ENCODE peak calls at places on chromosomes 16 and 17, in nine cellular contexts. Q is endothelial cell, C is tibial nerve, V is mucosa of descending colon, W is HL-60, H is AG09309, Y is fibroblast of lung, I is osteocyte, G is dorsolateral prefrontal cortex. F is an unnamed sample.

GRCh38 chr16:73152731-73153130 is 104.8 kb upstream of the ZFHX3 start:
- DNase-seq in Y (peak; percentile 37), H (no peak), I (no peak), G (no peak), Q (peak; percentile 46), C (no peak), V (no peak), W (no peak), F (no peak)

GRCh38 chr16:64150193-64150592 is 971.7 kb downstream of the CDH11 start:
- DNase-seq in I (no peak), G (no peak), Q (no peak), C (no peak), W (no peak), H (no peak), Y (peak; percentile 29), V (no peak), F (no peak)

GRCh38 chr17:20944014-20944905 is 98.6 kb downstream of the USP22 start:
- DNase-seq in G (no peak), W (no peak), I (no peak), Y (no peak), C (no peak), V (peak; percentile 62), Q (peak; percentile 24), H (no peak), F (no peak)

GRCh38 chr17:19357351-19358140 is 5.0 kb downstream of the B9D1 start:
- DNase-seq in I (no peak), V (peak; percentile 33), Y (no peak), Q (no peak), H (no peak), G (peak; percentile 21), C (no peak), W (no peak), F (no peak)

GRCh38 chr17:17151962-17152361 is 54.2 kb downstream of the PLD6 start:
- DNase-seq in Q (no peak), Y (peak; percentile 96), I (peak; percentile 90), C (peak; percentile 75), G (peak; percentile 83), W (no peak), V (peak; percentile 79), H (peak; percentile 88), F (no peak)

GRCh38 chr17:79042421-79043190 is 18.6 kb downstream of the C1QTNF1 start:
- DNase-seq in V (peak; percentile 82), I (no peak), Y (no peak), Q (peak; percentile 72), W (peak; percentile 64), C (peak; percentile 50), G (peak; percentile 60), H (no peak), F (no peak)

GRCh38 chr16:2845116-2845515 is 12.9 kb downstream of the PRSS22 start:
- DNase-seq in V (no peak), C (no peak), W (no peak), Q (no peak), I (no peak), Y (no peak), H (no peak), G (no peak), F (no peak)

GRCh38 chr16:19505600-19506303 is 16.1 kb downstream of the GDE1 start:
- DNase-seq in Y (peak; percentile 80), I (no peak), C (no peak), V (no peak), H (no peak), G (no peak), Q (no peak), W (no peak), F (no peak)

GRCh38 chr17:33776903-33777302 is 478.2 kb upstream of the CCL2 start:
- DNase-seq in Y (no peak), I (no peak), V (no peak), C (no peak), H (no peak), Q (no peak), G (no peak), W (no peak), F (no peak)

GRCh38 chr17:33778505-33779398 is 476.3 kb upstream of the CCL2 start:
- DNase-seq in H (peak; percentile 5), Q (peak; percentile 58), C (peak; percentile 26), V (no peak), W (peak; percentile 43), I (no peak), G (peak; percentile 58), Y (peak; percentile 45), F (peak; percentile 31)

GRCh38 chr17:33777674-33778073 is 477.4 kb upstream of the CCL2 start:
- DNase-seq in V (no peak), W (no peak), Y (no peak), H (no peak), C (no peak), I (no peak), Q (no peak), G (no peak), F (no peak)

GRCh38 chr17:33785281-33785680 is 469.8 kb upstream of the CCL2 start:
- DNase-seq in C (no peak), W (no peak), Y (no peak), G (no peak), I (no peak), V (no peak), H (no peak), Q (no peak), F (no peak)

DNA sequence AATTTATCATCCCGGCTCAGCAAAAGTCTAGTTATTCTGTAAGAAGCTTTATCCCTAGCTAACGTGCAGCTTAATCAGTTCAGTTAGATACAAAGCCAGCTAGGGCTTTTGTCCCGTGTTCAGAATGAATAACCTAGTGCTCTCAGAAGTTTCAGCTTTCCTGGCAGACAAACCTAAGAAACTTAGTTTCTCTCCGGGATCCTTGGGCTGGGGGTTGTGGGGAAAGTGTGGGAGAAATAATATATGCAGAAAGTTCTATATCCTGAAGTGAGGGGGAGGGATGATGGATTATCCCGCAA is 475.7 kb upstream of the CCL2 start:
- DNase-seq in W (no peak), C (no peak), I (no peak), Q (no peak), G (no peak), H (no peak), V (no peak), Y (no peak), F (no peak)
- TF ChIP-seq CTCF in W (no peak), C (no peak), I (no peak), Q (peak; percentile 20), G (no peak), H (no peak), V (no peak), Y (no peak), F (peak; percentile 40)

GRCh38 chr17:62717589-62718342 is 90.3 kb downstream of the MRC2 start:
- DNase-seq in Q (no peak), H (no peak), C (no peak), G (no peak), W (no peak), Y (no peak), I (no peak), V (no peak), F (no peak)

GRCh38 chr17:62718420-62718819 is 89.7 kb downstream of the MARCHF10 start:
- DNase-seq in Q (no peak), G (no peak), I (no peak), V (no peak), W (no peak), H (no peak), C (no peak), Y (peak; percentile 86), F (no peak)

GRCh38 chr17:62722625-62723024 is 85.5 kb downstream of the MARCHF10 start:
- DNase-seq in Q (no peak), H (no peak), W (no peak), G (no peak), C (no peak), I (no peak), Y (no peak), V (no peak), F (no peak)

GRCh38 chr17:62719586-62719985 is 88.5 kb downstream of the MARCHF10 start:
- DNase-seq in V (no peak), I (no peak), W (no peak), C (no peak), Q (no peak), Y (no peak), G (no peak), H (no peak), F (no peak)

DNA sequence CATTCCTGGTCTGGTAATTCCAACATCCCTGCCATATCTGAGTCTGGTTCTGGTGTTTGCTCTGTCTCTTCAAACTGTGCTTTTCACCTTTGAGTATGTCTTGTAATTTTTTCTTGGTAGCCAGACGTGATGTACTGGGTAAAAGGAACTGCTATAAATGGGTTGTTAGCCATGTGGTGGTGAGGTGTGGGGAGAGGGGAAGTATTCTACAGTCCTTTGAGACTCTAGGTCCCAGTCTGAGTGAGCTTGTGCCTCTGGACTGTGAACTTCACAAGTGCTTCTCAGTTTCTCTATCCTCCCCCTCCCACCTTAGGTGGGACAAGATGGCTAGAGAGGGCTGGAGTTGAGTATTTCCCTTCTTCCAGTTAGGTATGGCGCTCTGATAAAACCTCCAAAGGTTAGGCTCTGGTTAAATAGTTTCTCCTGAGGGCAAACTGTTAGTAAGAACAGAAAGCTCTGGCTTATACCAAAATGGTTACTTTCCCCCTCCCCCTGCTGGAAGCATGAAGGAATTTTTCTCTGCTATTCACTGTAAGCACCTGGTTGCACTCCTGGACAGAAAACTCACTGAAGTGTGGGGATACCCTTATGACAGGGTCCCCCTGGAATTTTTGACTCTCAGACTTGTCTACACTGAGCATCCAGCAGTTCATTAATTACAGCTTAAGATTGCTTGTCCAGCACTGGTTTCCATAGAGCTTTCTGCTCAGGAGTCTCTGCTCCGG is 87.8 kb downstream of the MARCHF10 start:
- DNase-seq in Y (peak; percentile 42), Q (no peak), V (no peak), H (no peak), I (no peak), G (no peak), C (no peak), W (no peak), F (no peak)
- TF ChIP-seq CTCF in Y (peak; percentile 24), Q (peak; percentile 46), V (no peak), H (peak; percentile 33), I (peak; percentile 31), G (no peak), C (no peak), W (no peak), F (no peak)

DNA sequence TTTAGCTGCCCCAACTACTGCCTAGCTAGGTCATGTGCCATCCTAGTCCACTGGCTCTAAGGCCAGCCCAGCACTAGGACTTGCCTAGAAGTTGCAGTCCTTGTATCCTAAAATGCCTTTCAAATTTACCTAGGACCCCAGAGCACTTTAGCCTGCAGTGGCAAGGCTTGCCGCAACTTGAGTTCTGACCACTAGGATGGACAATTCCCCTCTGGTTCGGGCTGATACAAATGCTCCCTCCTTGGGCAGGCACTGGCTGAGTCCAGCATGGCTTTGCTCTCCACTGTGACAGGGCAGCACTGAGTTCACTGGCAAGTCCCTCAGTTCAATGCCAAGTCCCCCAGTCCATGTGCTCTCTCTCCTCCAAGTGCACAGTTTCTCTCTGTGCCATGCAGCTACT is 9.9 kb upstream of the TMEM219 start:
- DNase-seq in V (no peak), C (no peak), I (no peak), Q (no peak), W (no peak), Y (no peak), G (no peak), H (no peak), F (no peak)
- TF ChIP-seq CTCF in V (no peak), C (no peak), I (no peak), Q (no peak), W (no peak), Y (no peak), G (no peak), H (no peak), F (no peak)

GRCh38 chr17:28843810-28844137 is 1.2 kb upstream of the FAM222B start:
- DNase-seq in H (no peak), Q (no peak), C (no peak), G (no peak), V (no peak), Y (no peak), W (no peak), I (no peak), F (no peak)

GRCh38 chr17:28854457-28855382 is at the start of gene ERAL1:
- DNase-seq in Q (peak; percentile 76), Y (peak; percentile 88), H (peak; percentile 51), C (peak; percentile 59), V (peak; percentile 89), G (peak; percentile 85), I (peak; percentile 92), W (peak; percentile 89), F (peak; percentile 82)

GRCh38 chr17:28846231-28846630 is 3.6 kb upstream of the FAM222B start:
- DNase-seq in Y (no peak), G (no peak), I (no peak), C (no peak), W (no peak), V (peak; percentile 15), H (no peak), Q (no peak), F (no peak)

GRCh38 chr17:28853295-28853694 is 1.5 kb upstream of the ERAL1 start:
- DNase-seq in V (no peak), C (no peak), I (no peak), Y (no peak), G (no peak), W (no peak), H (no peak), Q (no peak), F (no peak)

DNA sequence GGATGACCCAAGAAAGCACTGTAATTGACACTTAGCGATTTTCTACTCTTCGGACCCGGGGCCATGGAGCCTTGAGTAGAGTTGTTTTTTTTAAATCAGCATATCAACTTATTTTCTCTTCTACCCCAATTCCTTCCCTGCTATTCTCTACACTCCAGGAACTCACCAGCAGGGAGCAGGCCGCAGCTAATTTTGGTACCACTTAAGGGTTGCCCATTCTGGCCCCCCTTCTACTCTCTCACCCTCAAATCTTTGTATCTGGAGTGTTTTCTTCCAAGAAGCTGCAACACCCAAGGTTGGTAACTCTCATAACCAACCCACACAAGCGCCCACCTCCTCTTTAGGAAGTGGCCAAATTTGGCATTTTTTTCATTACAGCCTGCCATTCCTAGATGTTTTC is 5.5 kb upstream of the ERAL1 start:
- DNase-seq in G (no peak), Q (no peak), I (no peak), H (no peak), C (no peak), W (peak; percentile 23), V (peak; percentile 5), Y (no peak), F (no peak)
- TF ChIP-seq CTCF in G (no peak), Q (no peak), I (no peak), H (peak; percentile 15), C (no peak), W (no peak), V (no peak), Y (peak; percentile 11), F (no peak)

F was measured in mesothelial cell of epicardium.